ENCODE peak calls at places on chromosomes 6 and 20, in six cellular contexts. S is T-helper 17 cell, N is KBM-7, B is PC-3, A is ecto neural progenitor cell, K is left ventricle myocardium inferior. T is an unnamed sample.

GRCh38 chr20:59988141-59988540 is 29.9 kb downstream of the CDH26 start:
- DNase-seq in S (no peak), A (no peak), B (peak; percentile 97), K (no peak), N (no peak), T (no peak)

GRCh38 chr20:5668529-5668868 is 81.7 kb upstream of the SHLD1 start:
- DNase-seq in A (no peak), B (no peak), S (no peak), K (no peak), N (no peak), T (no peak)

GRCh38 chr20:62776692-62777527 is 19.4 kb upstream of the MRGBP start:
- DNase-seq in S (no peak), K (no peak), B (peak; percentile 62), N (peak; percentile 23), A (no peak), T (no peak)

GRCh38 chr20:63622732-63623131 is 4.2 kb downstream of the GMEB2 start:
- DNase-seq in K (no peak), A (no peak), B (no peak), N (no peak), S (no peak), T (no peak)

GRCh38 chr6:42988486-42989020 is 4.2 kb downstream of the PPP2R5D start:
- DNase-seq in N (no peak), K (no peak), B (peak; percentile 19), S (no peak), A (no peak), T (no peak)

GRCh38 chr6:63516186-63516944 is 55.9 kb upstream of the LOC128125822 start:
- DNase-seq in S (no peak), B (peak; percentile 5), A (no peak), K (no peak), N (no peak), T (no peak)

GRCh38 chr6:30061766-30062458 is 847 bp downstream of the POLR1H start:
- DNase-seq in B (peak; percentile 44), S (no peak), N (peak; percentile 66), K (no peak), A (no peak), T (peak; percentile 69)

GRCh38 chr6:140320081-140320798 is 945.8 kb upstream of the CITED2 start:
- DNase-seq in A (no peak), N (peak; percentile 89), S (no peak), B (no peak), K (no peak), T (no peak)

GRCh38 chr6:38248500-38249234 is 391.1 kb downstream of the BTBD9 start:
- DNase-seq in S (no peak), N (no peak), A (no peak), K (no peak), B (peak; percentile 95), T (no peak)

GRCh38 chr6:125363360-125364121 is 61.8 kb upstream of the HDDC2 start:
- DNase-seq in N (peak; percentile 13), S (no peak), B (no peak), A (peak; percentile 85), K (peak; percentile 79), T (no peak)

GRCh38 chr6:6994796-6995195 is 113.0 kb upstream of the RREB1 start:
- DNase-seq in S (no peak), B (no peak), K (peak; percentile 64), A (no peak), N (no peak), T (no peak)

GRCh38 chr20:40920291-40920690 is 108.3 kb upstream of the TOP1 start:
- DNase-seq in B (no peak), N (no peak), A (no peak), K (no peak), S (no peak), T (no peak)

GRCh38 chr6:56756791-56757582 is 114.3 kb upstream of the DST start:
- DNase-seq in S (no peak), A (no peak), B (no peak), K (no peak), N (no peak), T (no peak)

T was measured in T-helper 1 cell.